ENCODE peak calls at places on chromosomes 12 and 14, in seven cellular contexts. C is activated CD4-positive, alpha-beta T cell treated with anti-CD3 and anti-CD28 coated beads for 24 hours; J is A172; K is NAMALWA; Y is left colon; V is fibroblast of pulmonary artery; N is NCI-H774. T is an unnamed sample.

GRCh38 chr12:18677189-18677588 is 60.6 kb downstream of the PLCZ1 start:
- DNase-seq in V (peak; percentile 3), C (no peak), K (no peak), N (no peak), Y (no peak), J (no peak), T (no peak)

GRCh38 chr12:33676866-33677265 is 237.2 kb upstream of the SYT10 start:
- DNase-seq in Y (no peak), J (peak; percentile 4), V (no peak), N (no peak), C (no peak), K (no peak), T (no peak)

GRCh38 chr12:122981587-122982493 is 1.4 kb downstream of the ARL6IP4 start:
- DNase-seq in J (no peak), Y (no peak), V (no peak), C (no peak), K (peak; percentile 24), N (no peak), T (no peak)

GRCh38 chr12:55933158-55933798 is 2.3 kb downstream of the DGKA start:
- DNase-seq in Y (peak; percentile 47), C (no peak), N (no peak), V (no peak), K (no peak), J (peak; percentile 68), T (no peak)

GRCh38 chr12:21656931-21657335 is 709 bp downstream of the LDHB start:
- DNase-seq in N (no peak), Y (peak; percentile 47), K (peak; percentile 71), C (peak; percentile 29), V (peak; percentile 52), J (peak; percentile 25), T (peak; percentile 36)

GRCh38 chr12:991350-992278 is 591 bp downstream of the ERC1 start:
- DNase-seq in N (peak; percentile 75), C (peak; percentile 3), K (peak; percentile 36), Y (no peak), V (peak; percentile 36), J (peak; percentile 10), T (no peak)

GRCh38 chr14:99077076-99077843 is 194.7 kb downstream of the BCL11B start:
- DNase-seq in J (no peak), N (no peak), V (no peak), Y (no peak), C (no peak), K (no peak), T (no peak)

GRCh38 chr14:35336171-35337073 is 44.2 kb downstream of the PSMA6 start:
- DNase-seq in C (no peak), Y (peak; percentile 83), N (no peak), J (no peak), K (no peak), V (peak; percentile 99), T (no peak)

GRCh38 chr12:89080797-89081470 is 271.4 kb downstream of the DUSP6 start:
- DNase-seq in J (no peak), N (no peak), Y (no peak), K (no peak), C (no peak), V (peak; percentile 65), T (no peak)

GRCh38 chr14:53494587-53494986 is 341.5 kb upstream of the DDHD1 start:
- DNase-seq in V (no peak), J (no peak), C (no peak), N (no peak), Y (no peak), K (no peak), T (no peak)

GRCh38 chr12:38625306-38625705 is 280.1 kb downstream of the CPNE8 start:
- DNase-seq in V (no peak), J (no peak), K (no peak), N (no peak), C (no peak), Y (no peak), T (no peak)

T was measured in GM20000.